ENCODE peak calls at places on chromosome 4, in six cellular contexts. K is adrenal gland; Z is esophagus squamous epithelium; N is naive thymus-derived CD4-positive, alpha-beta T cell; S is ovary; Q is neural progenitor cell. G is an unnamed sample. For H3K4me1, the result is how much of the 10 kb centered on the place peaks cover.

GRCh38 chr4:20318899-20319291 is 67.2 kb downstream of the SLIT2 start:
- DNase-seq in K (no peak), Z (no peak), S (no peak), Q (no peak), N (no peak), G (no peak)

GRCh38 chr4:146256328-146256727 is 42.0 kb downstream of the REELD1 start:
- DNase-seq in S (no peak), Z (no peak), N (no peak), Q (no peak), K (no peak), G (no peak)

GRCh38 chr4:40238700-40239548 is 42.1 kb downstream of the RHOH start:
- DNase-seq in Q (no peak), Z (no peak), S (no peak), K (no peak), N (peak), G (peak)

GRCh38 chr4:87209696-87210095 is 10.7 kb downstream of the KLHL8 start:
- DNase-seq in Z (no peak), Q (no peak), S (no peak), K (no peak), N (peak), G (peak)

GRCh38 chr4:5689065-5689464 is 19.3 kb downstream of the EVC2 start:
- DNase-seq in Z (no peak), K (no peak), N (no peak), Q (no peak), S (no peak), G (no peak)

GRCh38 chr4:16692021-16692420 is 206.4 kb downstream of the LDB2 start:
- DNase-seq in N (no peak), Q (no peak), S (no peak), Z (no peak), K (no peak), G (no peak)

GRCh38 chr4:168203233-168203911 is 111.0 kb downstream of the ANXA10 start:
- DNase-seq in Z (no peak), K (no peak), N (no peak), S (no peak), Q (no peak), G (no peak)

GRCh38 chr4:71262161-71262560 is 76.7 kb upstream of the SLC4A4 start:
- DNase-seq in Z (no peak), K (no peak), S (no peak), Q (no peak), N (no peak), G (no peak)

GRCh38 chr4:82201303-82201702 is 172.5 kb downstream of the HNRNPD start:
- DNase-seq in S (no peak), K (no peak), Q (no peak), Z (no peak), N (no peak), G (no peak)

GRCh38 chr4:174281182-174281737 is 2.2 kb downstream of the FBXO8 start:
- DNase-seq in K (no peak), S (no peak), Z (no peak), N (no peak), Q (no peak), G (no peak)

GRCh38 chr4:119543187-119543586 is 85.4 kb downstream of the PDE5A start:
- DNase-seq in N (no peak), Z (no peak), Q (no peak), K (no peak), S (no peak), G (no peak)
- H3K27ac ChIP-seq in N (no peak), Z (no peak), Q (no peak), K (no peak), S (no peak), G (no peak)

DNA sequence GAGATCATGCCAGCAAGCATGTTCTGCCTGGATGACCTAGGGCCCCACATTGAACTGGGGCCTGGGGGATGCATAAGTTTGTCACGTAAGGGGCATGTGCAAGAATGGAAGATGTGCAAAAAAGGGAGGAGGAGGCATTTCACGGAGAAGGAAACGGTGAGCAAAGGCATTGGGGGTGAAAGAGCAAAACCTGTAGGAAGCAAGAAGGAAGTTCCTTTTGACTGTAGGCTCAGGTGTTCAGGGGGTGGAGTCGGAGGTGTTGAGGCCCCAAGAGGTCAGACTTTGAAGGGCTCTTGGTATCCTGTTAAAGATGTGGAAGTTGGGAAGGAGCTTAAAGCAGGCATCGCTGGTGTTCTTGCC is 625 bp upstream of the SCARB2 start:
- DNase-seq in K (no peak), S (no peak), N (no peak), Z (no peak), Q (no peak), G (no peak)
- H3K4me1 ChIP-seq in K (half or more), S (under half), N (under half), Z (half or more), Q (under half), G (under half)

GRCh38 chr4:13891544-13891939 is 264.0 kb upstream of the BOD1L1 start:
- DNase-seq in Z (no peak), K (no peak), Q (no peak), S (no peak), N (no peak), G (no peak)

GRCh38 chr4:13893987-13894386 is 266.5 kb upstream of the BOD1L1 start:
- DNase-seq in S (no peak), N (no peak), Z (no peak), K (no peak), Q (no peak), G (no peak)

GRCh38 chr4:13888112-13888511 is 260.6 kb upstream of the BOD1L1 start:
- DNase-seq in Q (no peak), S (no peak), K (no peak), N (no peak), Z (no peak), G (no peak)

GRCh38 chr4:13893221-13893620 is 265.7 kb upstream of the BOD1L1 start:
- DNase-seq in S (no peak), K (no peak), Z (no peak), Q (no peak), N (no peak), G (no peak)

DNA sequence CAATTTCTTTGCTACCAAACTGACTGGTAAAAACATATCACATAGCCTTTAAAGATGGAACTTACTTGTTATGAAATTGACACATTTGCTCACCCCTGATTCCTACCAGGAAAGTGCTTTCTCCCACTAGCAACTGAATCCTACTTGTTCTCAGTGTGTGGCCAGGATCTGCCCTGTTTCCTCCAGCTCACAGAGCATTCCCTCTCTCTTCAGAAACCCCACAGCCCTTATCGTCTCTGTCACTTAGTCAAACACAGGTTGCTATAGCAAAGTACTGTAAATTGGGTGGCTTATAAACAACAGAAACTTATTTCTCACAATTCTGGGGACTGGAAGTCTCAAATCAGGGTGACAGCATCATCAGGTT is 265.2 kb upstream of the BOD1L1 start:
- DNase-seq in Q (no peak), K (no peak), S (no peak), Z (no peak), N (no peak), G (no peak)
- H3K4me3 ChIP-seq in Q (no peak), K (no peak), S (no peak), Z (no peak), N (no peak), G (no peak)

GRCh38 chr4:26237916-26238315 is 82.9 kb upstream of the RBPJ start:
- DNase-seq in K (no peak), S (no peak), Q (no peak), N (no peak), Z (no peak), G (no peak)
- H3K27ac ChIP-seq in K (no peak), S (no peak), Q (no peak), N (no peak), Z (no peak), G (no peak)